ENCODE peak calls at places on chromosomes 1 and 21, in ten cellular contexts. Y, J, T, O, L, X, Q, R, K and I are unnamed samples.

GRCh38 chr1:65832296-65832695 is 39.6 kb downstream of the PDE4B start:
- DNase-seq in Y (no peak), J (no peak), T (no peak), O (peak; percentile 73), L (no peak), X (no peak), Q (no peak), R (peak; percentile 57), K (no peak), I (no peak)

GRCh38 chr21:32545948-32546441 is 39.3 kb downstream of the TCP10L start:
- DNase-seq in Y (no peak), J (no peak), T (no peak), O (peak; percentile 49), L (no peak), X (no peak), Q (no peak), R (peak; percentile 35), K (no peak), I (no peak)

GRCh38 chr21:31173881-31174555 is 135.7 kb upstream of the KRTAP19-8 start:
- DNase-seq in Y (no peak), J (no peak), T (no peak), O (no peak), L (no peak), X (no peak), Q (no peak), R (no peak), K (no peak), I (no peak)

GRCh38 chr21:37855568-37856391 is 60.5 kb downstream of the KCNJ6 start:
- DNase-seq in Y (no peak), J (no peak), T (no peak), O (peak; percentile 88), L (no peak), X (no peak), Q (no peak), R (peak; percentile 69), K (no peak), I (no peak)

GRCh38 chr1:169816617-169817016 is 21.9 kb upstream of the METTL18 start:
- DNase-seq in Y (no peak), J (no peak), T (no peak), O (no peak), L (no peak), X (no peak), Q (no peak), R (no peak), K (no peak), I (no peak)

GRCh38 chr1:235060607-235061470 is 67.8 kb downstream of the TOMM20 start:
- DNase-seq in Y (no peak), J (peak; percentile 46), T (peak; percentile 52), O (no peak), L (no peak), X (no peak), Q (no peak), R (no peak), K (no peak), I (no peak)

GRCh38 chr1:10217748-10218441 is 7.5 kb downstream of the KIF1B start:
- DNase-seq in Y (no peak), J (no peak), T (no peak), O (peak; percentile 36), L (no peak), X (no peak), Q (no peak), R (peak; percentile 49), K (no peak), I (peak; percentile 27)

GRCh38 chr21:35566874-35567273 is 493.5 kb downstream of the SETD4 start:
- DNase-seq in Y (no peak), J (no peak), T (no peak), O (no peak), L (no peak), X (no peak), Q (no peak), R (no peak), K (no peak), I (no peak)

GRCh38 chr1:55604194-55604593 is 389.0 kb upstream of the USP24 start:
- DNase-seq in Y (no peak), J (no peak), T (no peak), O (no peak), L (no peak), X (no peak), Q (no peak), R (no peak), K (no peak), I (no peak)

GRCh38 chr1:215682232-215682631 is 115.1 kb downstream of the KCTD3 start:
- DNase-seq in Y (no peak), J (no peak), T (no peak), O (no peak), L (no peak), X (no peak), Q (no peak), R (no peak), K (peak; percentile 10), I (no peak)

GRCh38 chr1:213989071-213989739 is 1.4 kb downstream of the PROX1 start:
- DNase-seq in Y (no peak), J (no peak), T (peak; percentile 59), O (no peak), L (peak; percentile 51), X (no peak), Q (no peak), R (no peak), K (no peak), I (no peak)

GRCh38 chr1:17010601-17011438 is 908 bp downstream of the ATP13A2 start:
- DNase-seq in Y (peak; percentile 74), J (peak; percentile 62), T (no peak), O (no peak), L (peak; percentile 79), X (no peak), Q (no peak), R (no peak), K (no peak), I (peak; percentile 88)

DNA sequence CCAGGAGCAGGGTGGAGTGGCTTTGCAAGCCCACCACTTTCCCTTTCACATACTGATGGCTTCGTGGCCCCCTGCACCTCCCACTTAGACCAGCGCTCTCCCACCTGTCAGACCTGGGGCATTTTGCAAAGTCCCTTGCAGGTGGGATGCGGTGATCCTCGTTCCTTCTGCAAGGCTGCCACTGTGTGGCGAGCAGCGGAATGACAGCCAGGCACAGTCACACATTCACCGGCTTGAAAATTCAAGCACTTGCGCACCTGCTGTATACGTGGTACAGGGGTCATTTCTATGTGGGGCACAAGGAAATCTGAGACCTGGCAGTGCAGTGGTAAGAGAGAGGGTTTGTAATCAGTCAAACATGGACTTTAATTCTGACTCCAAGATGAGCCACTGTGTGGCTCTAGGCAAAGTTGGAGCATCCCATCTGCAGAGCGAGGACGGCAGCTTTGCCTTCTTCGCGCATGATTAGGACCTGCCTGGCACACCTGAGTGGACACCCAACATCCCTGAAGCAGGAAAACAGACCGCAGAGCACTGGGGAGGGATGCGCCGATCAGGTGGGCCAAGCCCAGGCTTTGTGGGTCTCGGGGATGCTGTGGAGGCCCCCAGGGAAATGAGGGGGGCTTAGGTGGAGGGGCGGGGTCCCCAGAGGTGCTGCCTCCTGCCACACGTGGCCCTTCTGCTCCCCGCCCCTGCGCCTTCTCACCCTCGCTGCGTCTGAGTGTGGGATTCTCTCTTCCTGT is 53.0 kb upstream of the TMEM51 start:
- DNase-seq in Y (peak; percentile 75), J (peak; percentile 66), T (peak; percentile 80), O (peak; percentile 4), L (no peak), X (peak; percentile 15), Q (peak; percentile 31), R (peak; percentile 35), K (peak; percentile 50), I (no peak)
- TF ChIP-seq CTCF in Y (peak; percentile 98), J (peak; percentile 96), T (peak; percentile 94), O (peak; percentile 91), L (peak; percentile 68), X (peak; percentile 96), Q (peak; percentile 82), R (peak; percentile 97), K (peak; percentile 68), I (peak; percentile 65)

GRCh38 chr1:182662121-182662890 is 22.1 kb downstream of the RGS8 start:
- DNase-seq in Y (no peak), J (no peak), T (peak; percentile 50), O (no peak), L (no peak), X (no peak), Q (no peak), R (no peak), K (no peak), I (no peak)
- TF ChIP-seq CTCF in Y (no peak), J (no peak), T (no peak), O (no peak), L (no peak), X (no peak), Q (no peak), R (no peak), K (no peak), I (no peak)

GRCh38 chr1:2553871-2554620 is 2.1 kb upstream of the TNFRSF14 start:
- DNase-seq in Y (no peak), J (no peak), T (no peak), O (no peak), L (no peak), X (no peak), Q (no peak), R (no peak), K (no peak), I (no peak)

GRCh38 chr1:2556277-2557145 is at the start of gene TNFRSF14:
- DNase-seq in Y (no peak), J (peak; percentile 48), T (no peak), O (no peak), L (peak; percentile 67), X (peak; percentile 41), Q (peak; percentile 62), R (peak; percentile 63), K (no peak), I (peak; percentile 94)

GRCh38 chr1:2555634-2556276 is 416 bp upstream of the TNFRSF14 start:
- DNase-seq in Y (no peak), J (peak; percentile 51), T (no peak), O (no peak), L (peak; percentile 87), X (peak; percentile 55), Q (peak; percentile 74), R (no peak), K (no peak), I (peak; percentile 97)

GRCh38 chr1:2557146-2558029 is 1.2 kb downstream of the TNFRSF14 start:
- DNase-seq in Y (no peak), J (no peak), T (no peak), O (no peak), L (no peak), X (no peak), Q (no peak), R (no peak), K (no peak), I (no peak)

GRCh38 chr1:2554621-2555387 is 1.4 kb upstream of the TNFRSF14 start:
- DNase-seq in Y (no peak), J (no peak), T (no peak), O (no peak), L (no peak), X (no peak), Q (peak; percentile 50), R (no peak), K (no peak), I (peak; percentile 89)
- TF ChIP-seq CTCF in Y (peak; percentile 69), J (peak; percentile 10), T (peak; percentile 60), O (no peak), L (no peak), X (peak; percentile 82), Q (no peak), R (peak; percentile 55), K (no peak), I (peak; percentile 64)

DNA sequence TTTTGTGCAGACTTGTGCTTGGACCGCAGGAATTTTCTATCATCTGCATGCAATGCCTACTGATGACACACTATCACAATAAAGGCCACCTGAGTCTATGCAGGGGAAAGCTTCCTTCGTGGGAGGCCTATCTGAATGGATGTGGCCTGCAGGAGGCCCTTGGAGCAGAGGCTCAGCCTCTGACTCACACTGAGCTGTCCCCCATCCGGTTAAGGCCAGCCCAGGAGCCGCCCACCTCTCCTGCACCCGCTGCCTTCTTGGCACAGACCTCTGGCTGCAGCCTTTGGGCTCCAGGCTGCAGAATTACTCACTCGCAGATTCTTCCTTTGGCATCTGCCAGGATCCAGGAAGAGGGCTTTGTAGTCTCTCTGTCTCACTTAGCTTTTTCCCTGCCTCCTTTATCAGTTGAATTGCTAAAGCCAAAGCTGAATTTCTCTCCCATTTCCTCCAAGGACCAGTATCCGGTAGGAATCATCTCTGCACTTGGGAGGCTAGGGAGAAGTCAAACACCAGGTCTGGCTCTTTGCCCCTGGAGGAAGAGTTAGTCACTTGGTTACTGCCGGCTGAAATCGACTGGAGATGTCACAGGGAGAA is 65.1 kb upstream of the JUN start:
- DNase-seq in Y (peak; percentile 92), J (no peak), T (peak; percentile 60), O (peak; percentile 99), L (peak; percentile 82), X (no peak), Q (no peak), R (peak; percentile 99), K (peak; percentile 94), I (no peak)
- TF ChIP-seq CTCF in Y (peak; percentile 39), J (no peak), T (no peak), O (no peak), L (no peak), X (no peak), Q (no peak), R (peak; percentile 23), K (no peak), I (no peak)